ENCODE peak calls at places on chromosomes 16 and 17, in nine cellular contexts. K is GM06990; Z is AG04450; R is A673; G is CD4-positive, alpha-beta memory T cell; O is testis; S is transverse colon; Q is heart right ventricle; W is H1. A is an unnamed sample. For H3K27me3, the result is how much of the 10 kb centered on the place peaks cover.

GRCh38 chr17:48499743-48500434 is 30.9 kb downstream of the HOXB1 start:
- DNase-seq in Z (no peak), S (no peak), Q (no peak), O (no peak), R (no peak), W (no peak), G (no peak), K (no peak), A (no peak)

GRCh38 chr17:9880582-9880999 is 24.5 kb downstream of the RCVRN start:
- DNase-seq in R (no peak), W (no peak), G (no peak), K (peak), Q (no peak), S (no peak), O (no peak), Z (no peak), A (no peak)

GRCh38 chr16:27745348-27745747 is 195.4 kb downstream of the KATNIP start:
- DNase-seq in O (no peak), R (peak), S (no peak), W (no peak), K (no peak), Z (no peak), G (no peak), Q (no peak), A (no peak)

GRCh38 chr17:36825113-36825955 is 111.9 kb upstream of the LHX1 start:
- DNase-seq in Z (no peak), O (no peak), S (no peak), R (no peak), G (no peak), W (no peak), Q (no peak), K (no peak), A (no peak)

GRCh38 chr17:55327225-55328088 is 62.7 kb downstream of the HLF start:
- DNase-seq in S (peak), K (no peak), Q (no peak), O (no peak), Z (no peak), G (no peak), R (no peak), W (no peak), A (no peak)

GRCh38 chr16:24041834-24042631 is 206.2 kb downstream of the PRKCB start:
- DNase-seq in Z (peak), K (no peak), Q (peak), R (peak), W (peak), G (peak), S (peak), O (peak), A (peak)

GRCh38 chr16:82735176-82735575 is 108.4 kb downstream of the CDH13 start:
- DNase-seq in Q (peak), S (no peak), Z (no peak), W (no peak), G (no peak), K (no peak), R (no peak), O (peak), A (no peak)

GRCh38 chr16:63422633-63423032 is 1386.4 kb upstream of the CDH8 start:
- DNase-seq in K (no peak), Q (no peak), G (no peak), R (no peak), S (no peak), O (no peak), Z (no peak), W (no peak), A (no peak)

GRCh38 chr16:58478427-58478826 is 21.5 kb upstream of the NDRG4 start:
- DNase-seq in W (no peak), K (no peak), Z (no peak), G (no peak), Q (no peak), S (no peak), O (no peak), R (no peak), A (no peak)

GRCh38 chr17:19269641-19270040 is 32.5 kb downstream of the EPN2 start:
- DNase-seq in R (no peak), Z (no peak), O (no peak), Q (no peak), G (no peak), W (no peak), K (no peak), S (no peak), A (no peak)

GRCh38 chr16:35733971-35734702 is 2274.7 kb downstream of the TP53TG3F start:
- DNase-seq in G (no peak), S (no peak), R (no peak), Z (no peak), K (no peak), O (no peak), Q (no peak), W (no peak), A (no peak)

GRCh38 chr17:5325851-5326250 is 43.8 kb downstream of the RABEP1 start:
- DNase-seq in G (no peak), O (no peak), K (no peak), S (no peak), Z (no peak), R (no peak), W (no peak), Q (no peak), A (no peak)

GRCh38 chr17:44197980-44198720 is 1.5 kb downstream of the ATXN7L3 start:
- DNase-seq in Z (no peak), W (no peak), G (peak), S (peak), R (peak), Q (no peak), O (peak), K (no peak), A (peak)

GRCh38 chr17:258906-259305 is 77.5 kb upstream of the DOC2B start:
- DNase-seq in S (no peak), W (no peak), R (no peak), O (no peak), K (no peak), Q (no peak), Z (no peak), G (no peak), A (no peak)

GRCh38 chr17:30590086-30590485 is 112.9 kb downstream of the GOSR1 start:
- DNase-seq in K (no peak), W (no peak), G (no peak), O (no peak), R (no peak), S (no peak), Q (no peak), Z (no peak), A (no peak)

GRCh38 chr17:2814499-2815341 is 18.5 kb downstream of the RAP1GAP2 start:
- DNase-seq in W (no peak), Z (no peak), R (no peak), Q (peak), G (peak), S (peak), K (peak), O (no peak), A (peak)

GRCh38 chr16:20918486-20919239 is 18.1 kb downstream of the LYRM1 start:
- DNase-seq in S (no peak), O (peak), G (no peak), W (no peak), K (no peak), R (peak), Q (peak), Z (no peak), A (peak)

GRCh38 chr17:4554441-4554996 is 665 bp downstream of the MYBBP1A start:
- DNase-seq in K (peak), O (no peak), R (no peak), W (no peak), Q (no peak), G (no peak), Z (no peak), S (no peak), A (no peak)

GRCh38 chr16:76970087-76970744 is 220.8 kb upstream of the MON1B start:
- DNase-seq in G (no peak), Z (no peak), S (no peak), Q (no peak), W (no peak), O (no peak), R (no peak), K (no peak), A (no peak)

GRCh38 chr17:7308625-7309433 is 1.4 kb downstream of the EIF5A start:
- DNase-seq in G (peak), Q (peak), K (peak), W (no peak), O (peak), R (peak), S (peak), Z (no peak), A (peak)

GRCh38 chr17:33966410-33967063 is 288.5 kb upstream of the CCL2 start:
- DNase-seq in O (no peak), W (no peak), K (no peak), R (no peak), Z (no peak), G (no peak), Q (no peak), S (no peak), A (no peak)

GRCh38 chr17:13306310-13306962 is 288.6 kb upstream of the ELAC2 start:
- DNase-seq in R (peak), Q (peak), G (no peak), O (peak), K (peak), Z (peak), W (peak), S (no peak), A (no peak)

GRCh38 chr17:14458724-14459123 is 157.8 kb downstream of the HS3ST3B1 start:
- DNase-seq in S (no peak), R (no peak), G (no peak), Q (no peak), O (no peak), K (no peak), W (no peak), Z (no peak), A (no peak)

GRCh38 chr16:85464342-85465305 is 148.5 kb upstream of the GSE1 start:
- DNase-seq in R (no peak), G (no peak), K (no peak), Z (no peak), Q (no peak), S (no peak), W (no peak), O (peak), A (no peak)

GRCh38 chr16:85652431-85653221 is 36.1 kb downstream of the GINS2 start:
- DNase-seq in K (peak), R (peak), Q (no peak), W (no peak), Z (no peak), G (no peak), S (peak), O (peak), A (peak)

GRCh38 chr17:41992576-41992975 is 24.7 kb downstream of the DNAJC7 start:
- DNase-seq in G (no peak), R (no peak), Z (no peak), K (no peak), Q (no peak), O (no peak), S (no peak), W (no peak), A (no peak)

DNA sequence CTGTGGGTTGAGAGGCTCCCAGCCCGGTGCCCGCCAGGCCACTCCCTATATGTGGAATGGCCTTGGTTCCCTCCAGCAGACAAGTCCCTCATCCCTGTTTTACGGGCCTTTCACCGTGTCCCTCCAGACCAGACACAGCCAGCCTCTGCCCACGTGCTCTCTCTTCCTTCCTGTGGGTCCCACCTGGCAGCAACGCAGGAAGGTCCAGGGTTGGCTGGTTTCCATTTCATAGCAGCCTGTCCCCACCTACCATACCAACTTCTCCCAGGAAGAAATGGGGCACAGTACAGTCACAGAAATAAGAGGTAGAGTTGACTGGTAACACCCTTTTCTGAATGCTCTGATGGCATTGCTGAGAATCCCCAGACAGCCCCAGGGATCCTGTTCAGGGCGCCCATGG is 34.9 kb downstream of the PLD6 start:
- DNase-seq in O (no peak), Q (no peak), W (no peak), K (no peak), Z (no peak), G (no peak), R (no peak), S (no peak), A (no peak)
- H3K4me3 ChIP-seq in O (no peak), Q (no peak), W (no peak), K (no peak), Z (no peak), G (no peak), R (no peak), S (no peak), A (no peak)

GRCh38 chr17:49965522-49965905 is 3.5 kb upstream of the DLX4 start:
- DNase-seq in G (no peak), O (no peak), R (no peak), W (no peak), S (no peak), Z (no peak), Q (no peak), K (no peak), A (no peak)
- H3K27me3 ChIP-seq in G (half or more), O (under half), R (half or more), W (half or more), S (half or more), Z (half or more), Q (half or more), K (under half), A (under half)

DNA sequence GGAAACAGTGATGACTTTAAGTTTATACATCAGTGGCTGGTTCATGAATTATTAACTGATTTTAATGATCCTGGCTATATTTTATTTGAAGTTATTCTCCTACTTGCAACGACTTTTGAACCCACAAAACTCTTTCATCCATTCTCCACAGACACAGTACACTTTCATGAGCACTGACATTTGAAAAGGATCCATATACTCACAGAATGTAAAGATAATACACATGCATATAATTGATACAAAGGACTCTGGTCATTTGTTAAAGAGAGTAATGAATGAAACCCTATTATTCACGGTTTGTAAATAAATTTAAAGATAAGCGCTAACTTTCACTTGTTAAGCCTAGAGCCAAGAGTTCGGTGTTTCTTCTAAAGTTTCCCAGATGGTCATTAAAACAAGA is 3.3 kb downstream of the TOX3 start:
- DNase-seq in K (no peak), O (no peak), G (no peak), Q (no peak), W (no peak), S (no peak), R (no peak), Z (no peak), A (no peak)
- H3K4me3 ChIP-seq in K (no peak), O (no peak), G (no peak), Q (no peak), W (no peak), S (peak), R (peak), Z (no peak), A (no peak)

DNA sequence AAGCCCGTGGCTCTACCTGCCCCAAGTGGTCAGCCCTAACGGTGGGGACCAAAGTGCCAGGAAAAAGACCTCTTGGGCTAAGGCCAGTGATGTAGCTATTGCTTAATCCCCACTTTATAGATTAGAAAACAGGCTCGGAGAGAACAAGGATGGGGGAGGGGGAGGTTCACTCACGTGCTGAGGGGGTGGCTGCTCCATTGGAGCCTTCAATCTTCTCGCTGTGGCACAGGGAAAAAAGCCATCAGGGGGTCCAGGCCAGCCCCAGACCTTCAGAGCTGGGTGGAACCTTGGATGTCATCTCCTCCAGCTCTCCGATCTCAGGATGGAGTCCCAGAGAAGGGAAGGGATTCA is 45.9 kb downstream of the SRCIN1 start:
- DNase-seq in Z (no peak), O (no peak), G (no peak), S (no peak), Q (no peak), K (no peak), R (no peak), W (no peak), A (no peak)
- H3K27me3 ChIP-seq in Z (half or more), O (under half), G (under half), S (half or more), Q (half or more), K (under half), R (under half), W (half or more), A (under half)

GRCh38 chr17:28747046-28747691 is 3.4 kb downstream of the TRAF4 start:
- DNase-seq in Q (no peak), G (no peak), O (no peak), Z (no peak), S (peak), W (no peak), K (no peak), R (no peak), A (peak)
- H3K4me3 ChIP-seq in Q (no peak), G (no peak), O (no peak), Z (peak), S (peak), W (no peak), K (peak), R (no peak), A (no peak)

A was measured in lung.